ENCODE peak calls at places on chromosomes 11 and 22, in four cellular contexts. R is neuronal stem cell, C is H1, X is IMR-90. E is an unnamed sample.

GRCh38 chr11:19703211-19703610 is 9.4 kb upstream of the NAV2 start:
- DNase-seq in X (peak; percentile 36), R (no peak), C (no peak), E (peak; percentile 11)

GRCh38 chr22:44591146-44591790 is 93.2 kb upstream of the RTL6 start:
- DNase-seq in R (no peak), X (no peak), C (no peak), E (no peak)

GRCh38 chr22:43244803-43245527 is 58.0 kb upstream of the TTLL12 start:
- DNase-seq in C (no peak), R (no peak), X (no peak), E (no peak)

GRCh38 chr11:95501761-95502266 is 270.8 kb upstream of the SESN3 start:
- DNase-seq in X (no peak), R (no peak), C (no peak), E (no peak)

GRCh38 chr11:124394408-124394807 is 4.4 kb downstream of the OR8B3 start:
- DNase-seq in X (peak; percentile 47), R (no peak), C (no peak), E (peak; percentile 30)

GRCh38 chr22:46575915-46576555 is 38.6 kb upstream of the CELSR1 start:
- DNase-seq in R (no peak), X (no peak), C (no peak), E (no peak)

GRCh38 chr11:65899356-65900124 is 648 bp downstream of the FOSL1 start:
- DNase-seq in C (no peak), X (peak; percentile 81), R (no peak), E (peak; percentile 88)

GRCh38 chr22:17948101-17948500 is 76.3 kb downstream of the MICAL3 start:
- DNase-seq in R (no peak), X (no peak), C (no peak), E (no peak)

GRCh38 chr11:135008412-135008811 is 596.4 kb upstream of the B3GAT1 start:
- DNase-seq in R (no peak), C (no peak), X (no peak), E (no peak)

GRCh38 chr22:27986459-27986858 is 67.4 kb upstream of the PITPNB start:
- DNase-seq in C (no peak), X (no peak), R (no peak), E (peak; percentile 56)

GRCh38 chr11:19241260-19242183 is 777 bp upstream of the E2F8 start:
- DNase-seq in X (no peak), R (peak; percentile 45), C (no peak), E (no peak)

GRCh38 chr11:1157645-1158591 is at the start of gene MUC5AC:
- DNase-seq in R (no peak), C (no peak), X (no peak), E (no peak)

GRCh38 chr11:32809313-32809712 is 14.9 kb upstream of the CCDC73 start:
- DNase-seq in C (peak; percentile 70), X (peak; percentile 72), R (peak; percentile 59), E (peak; percentile 71)

GRCh38 chr11:61949169-61950034 is 749 bp upstream of the BEST1 start:
- DNase-seq in X (peak; percentile 98), R (no peak), C (peak; percentile 34), E (peak; percentile 94)

GRCh38 chr11:21430532-21430931 is 761.1 kb downstream of the NELL1 start:
- DNase-seq in R (no peak), X (no peak), C (no peak), E (no peak)

GRCh38 chr11:12397953-12398352 is 20.6 kb downstream of the PARVA start:
- DNase-seq in X (peak; percentile 99), R (no peak), C (no peak), E (peak; percentile 98)

GRCh38 chr11:117076941-117077659 is 21.1 kb downstream of the SIK3 start:
- DNase-seq in X (no peak), C (no peak), R (no peak), E (peak; percentile 63)

GRCh38 chr11:125343732-125344131 is 152.3 kb downstream of the FEZ1 start:
- DNase-seq in X (peak; percentile 49), C (no peak), R (no peak), E (peak; percentile 81)

GRCh38 chr11:78766997-78767396 is 192.3 kb upstream of the NARS2 start:
- DNase-seq in R (no peak), C (no peak), X (no peak), E (no peak)

GRCh38 chr22:44097263-44098020 is 73.3 kb downstream of the PARVB start:
- DNase-seq in C (no peak), R (no peak), X (no peak), E (no peak)

GRCh38 chr11:115887316-115887715 is 383.1 kb upstream of the CADM1 start:
- DNase-seq in X (no peak), R (no peak), C (no peak), E (no peak)

GRCh38 chr11:14388352-14388751 is 29.4 kb upstream of the RRAS2 start:
- DNase-seq in C (no peak), R (no peak), X (peak; percentile 51), E (no peak)

DNA sequence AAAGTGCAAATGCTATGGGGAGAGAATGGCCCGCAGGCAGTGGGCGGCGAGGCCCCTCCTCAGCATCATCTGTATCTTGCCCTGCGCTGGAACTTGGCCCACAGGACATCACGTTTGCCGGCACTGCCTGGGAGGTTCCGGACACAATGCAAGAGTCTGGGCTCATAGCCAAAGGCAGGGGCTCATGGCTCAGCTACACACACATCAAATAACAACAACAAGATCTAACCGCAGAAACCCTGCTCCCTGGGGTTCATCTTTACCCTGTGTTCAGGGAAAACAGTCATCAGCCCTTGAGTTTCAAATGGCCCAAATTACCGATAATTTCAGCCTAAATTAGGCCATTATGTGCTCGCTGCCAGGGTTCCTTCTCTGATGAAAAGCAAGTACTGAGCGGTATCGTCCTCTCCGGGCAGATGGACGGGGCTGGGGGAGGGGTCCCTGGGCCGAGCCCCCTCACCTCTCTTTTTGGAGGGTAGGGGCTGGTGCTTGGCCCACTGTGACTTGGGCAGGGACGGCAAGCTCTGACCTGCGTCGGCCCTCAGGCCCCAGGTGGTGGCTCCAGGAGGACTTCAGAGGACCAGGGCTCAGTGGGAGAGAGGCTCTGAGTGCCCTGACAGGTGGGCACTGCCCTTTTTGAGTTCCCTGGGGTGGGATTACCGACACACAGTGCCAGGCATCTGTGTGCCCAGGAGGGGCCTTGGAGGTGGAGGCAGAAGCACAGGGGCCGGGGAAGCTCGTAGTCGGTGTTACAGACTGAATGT is 25.0 kb upstream of the GAL start:
- DNase-seq in X (peak; percentile 97), R (no peak), C (no peak), E (peak; percentile 59)
- H2AFZ ChIP-seq in X (peak overlapping the region; percentile 63), R (no peak overlapping the region), C (no peak overlapping the region), E (no peak overlapping the region)

GRCh38 chr11:110713469-110713776 is 1.2 kb upstream of the ARHGAP20 start:
- DNase-seq in C (no peak), X (no peak), R (no peak), E (no peak)
- H3K4me3 ChIP-seq in C (peak overlapping the region; percentile 78), X (peak overlapping the region; percentile 69), R (no peak overlapping the region), E (peak overlapping the region; percentile 78)

DNA sequence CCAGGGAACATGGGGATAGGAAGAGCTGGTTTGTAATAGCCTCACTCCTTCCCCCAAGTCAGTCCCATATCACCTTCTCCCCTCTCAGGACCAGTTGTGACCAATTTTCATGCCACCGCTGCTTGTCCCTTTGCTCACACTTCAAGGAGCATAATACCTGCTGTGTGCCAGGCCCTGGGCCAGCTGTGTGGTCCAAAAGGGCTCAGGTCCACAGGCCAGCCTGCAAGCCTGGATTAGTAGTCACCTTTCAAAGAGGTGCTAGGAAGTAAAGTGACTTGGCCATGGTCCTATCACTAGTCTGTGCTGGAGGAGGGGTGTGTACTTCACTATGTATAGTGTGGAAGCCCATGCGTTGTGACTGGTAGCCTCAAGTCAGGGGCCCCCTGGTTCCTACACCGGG is 38.5 kb upstream of the SUSD2 start:
- DNase-seq in X (no peak), C (no peak), R (no peak), E (no peak)
- H3K14ac ChIP-seq in X (peak overlapping the region; percentile 68), C (no peak overlapping the region), R (no peak overlapping the region), E (peak overlapping the region; percentile 26)

DNA sequence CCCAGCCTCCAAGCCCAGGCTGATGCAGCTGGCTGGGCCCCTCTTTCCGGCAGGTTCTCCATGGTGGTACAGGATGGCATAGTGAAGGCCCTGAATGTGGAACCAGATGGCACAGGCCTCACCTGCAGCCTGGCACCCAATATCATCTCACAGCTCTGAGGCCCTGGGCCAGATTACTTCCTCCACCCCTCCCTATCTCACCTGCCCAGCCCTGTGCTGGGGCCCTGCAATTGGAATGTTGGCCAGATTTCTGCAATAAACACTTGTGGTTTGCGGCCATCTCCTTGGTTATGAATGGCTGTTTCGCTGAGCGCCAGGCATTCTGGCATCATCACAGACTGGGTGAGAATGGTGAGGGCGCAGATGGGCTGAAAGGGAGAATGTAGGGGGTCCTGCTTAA is 3.6 kb downstream of the PRDX5 start:
- DNase-seq in X (peak; percentile 38), C (no peak), R (no peak), E (peak; percentile 44)
- H2AFZ ChIP-seq in X (no peak overlapping the region), C (no peak overlapping the region), R (no peak overlapping the region), E (no peak overlapping the region)

GRCh38 chr11:26994579-26995210 is 783 bp downstream of the FIBIN start:
- DNase-seq in C (no peak), R (no peak), X (no peak), E (no peak)
- H3K4me3 ChIP-seq in C (peak overlapping the region; percentile 61), R (no peak overlapping the region), X (peak overlapping the region; percentile 78), E (peak overlapping the region; percentile 87)

GRCh38 chr11:46912526-46913150 is 5.7 kb downstream of the LRP4 start:
- DNase-seq in X (no peak), C (peak; percentile 70), R (peak; percentile 62), E (peak; percentile 48)
- H3K14ac ChIP-seq in X (peak overlapping the region; percentile 73), C (no peak overlapping the region), R (no peak overlapping the region), E (peak overlapping the region; percentile 78)

GRCh38 chr11:70866834-70867233 is 385.5 kb downstream of the SHANK2 start:
- DNase-seq in X (no peak), R (no peak), C (no peak), E (no peak)
- H2AFZ ChIP-seq in X (no peak overlapping the region), R (no peak overlapping the region), C (no peak overlapping the region), E (no peak overlapping the region)

E was measured in mesenchymal stem cell.